ENCODE peak calls at places on chromosomes 1 and 21, in ten cellular contexts. X is IMR-90, G is H1, D is HCT116, H is PC-3, T is SK-N-SH, Y is fibroblast of lung, B is H9, E is keratinocyte, I is Karpas-422. C is an unnamed sample.

GRCh38 chr1:40899230-40899870 is 37.2 kb upstream of the CITED4 start:
- DNase-seq in D (peak), X (no peak), Y (no peak), I (no peak), G (no peak), E (peak), T (no peak), H (peak), B (peak), C (no peak)

GRCh38 chr1:109252167-109252892 is 3.0 kb downstream of the CELSR2 start:
- DNase-seq in H (no peak), T (peak), Y (no peak), D (no peak), B (no peak), X (no peak), I (no peak), E (no peak), G (no peak), C (peak)

GRCh38 chr1:203440780-203441179 is 34.8 kb upstream of the PRELP start:
- DNase-seq in X (peak), D (no peak), H (peak), G (no peak), I (peak), Y (peak), E (no peak), B (peak), T (peak), C (peak)

GRCh38 chr21:42118121-42118795 is 47.1 kb downstream of the UMODL1 start:
- DNase-seq in Y (no peak), B (no peak), G (no peak), I (no peak), E (no peak), H (no peak), T (no peak), D (no peak), X (no peak), C (peak)

GRCh38 chr1:89935235-89935634 is 59.7 kb upstream of the ZNF326 start:
- DNase-seq in B (no peak), D (no peak), I (no peak), Y (no peak), G (no peak), E (no peak), T (no peak), H (no peak), X (no peak), C (no peak)

GRCh38 chr1:32539584-32540571 is 651 bp downstream of the ZBTB8A start:
- DNase-seq in D (no peak), B (peak), G (no peak), E (no peak), X (peak), I (peak), T (peak), H (peak), Y (peak), C (peak)

GRCh38 chr1:8374812-8375211 is 56.9 kb downstream of the SLC45A1 start:
- DNase-seq in H (peak), D (peak), G (no peak), T (no peak), I (peak), X (peak), Y (peak), E (no peak), B (peak), C (no peak)

GRCh38 chr1:107096690-107097089 is 40.2 kb downstream of the PRMT6 start:
- DNase-seq in I (no peak), Y (no peak), D (no peak), B (no peak), E (no peak), T (no peak), X (no peak), H (no peak), G (no peak), C (no peak)

GRCh38 chr1:197397899-197398298 is 129.8 kb downstream of the CRB1 start:
- DNase-seq in X (no peak), I (no peak), B (no peak), E (no peak), D (no peak), Y (no peak), G (no peak), H (no peak), T (no peak), C (no peak)

GRCh38 chr1:222892137-222892763 is 77.4 kb downstream of the DISP1 start:
- DNase-seq in Y (peak), X (peak), E (peak), T (no peak), B (no peak), D (no peak), I (no peak), G (no peak), H (peak), C (no peak)

GRCh38 chr21:35028451-35028757 is 20.7 kb downstream of the RUNX1 start:
- DNase-seq in H (no peak), G (no peak), X (no peak), T (no peak), D (no peak), Y (no peak), I (no peak), B (no peak), E (no peak), C (no peak)

GRCh38 chr21:42125571-42126544 is 54.7 kb downstream of the UMODL1 start:
- DNase-seq in H (peak), T (no peak), G (no peak), B (peak), D (no peak), X (peak), E (no peak), I (no peak), Y (peak), C (peak)

GRCh38 chr1:111992396-111992985 is 3.0 kb upstream of the KCND3 start:
- DNase-seq in G (no peak), X (no peak), H (no peak), B (no peak), E (no peak), D (no peak), I (no peak), Y (no peak), T (no peak), C (no peak)
- H2AFZ ChIP-seq in G (no peak), X (no peak), H (no peak), B (no peak), E (no peak), D (no peak), I (no peak), Y (no peak), T (no peak), C (no peak)

GRCh38 chr1:207047529-207047928 is 3.5 kb downstream of the YOD1 start:
- DNase-seq in H (peak), T (no peak), X (no peak), G (no peak), D (no peak), I (no peak), Y (no peak), E (no peak), B (no peak), C (no peak)
- H3K4me2 ChIP-seq in H (peak), T (no peak), X (no peak), G (no peak), D (no peak), I (no peak), Y (no peak), E (peak), B (no peak), C (no peak)

DNA sequence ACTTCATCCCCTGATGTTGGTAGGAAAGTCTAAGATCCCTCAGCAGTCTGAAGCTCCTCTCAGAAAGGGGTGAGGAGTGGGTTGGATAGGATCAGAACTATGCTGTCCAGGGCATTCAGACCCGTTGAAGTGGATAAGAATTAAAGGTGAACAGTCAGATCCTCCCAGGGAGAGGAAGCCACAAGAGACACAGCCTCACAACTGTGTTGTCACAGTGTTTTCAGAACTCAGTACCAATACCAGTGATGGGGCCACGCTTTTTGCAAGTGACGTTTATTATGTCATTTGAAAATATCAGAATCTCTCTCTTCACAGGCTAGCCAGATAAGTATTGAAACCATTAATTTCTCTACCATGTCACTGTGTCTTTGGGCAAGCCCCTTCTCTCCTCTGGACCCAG is 15.4 kb upstream of the EPS15 start:
- DNase-seq in X (no peak), E (no peak), G (no peak), B (no peak), Y (no peak), T (no peak), I (no peak), H (no peak), D (no peak), C (no peak)
- H2AFZ ChIP-seq in X (no peak), E (no peak), G (peak), B (peak), Y (peak), T (peak), I (peak), H (peak), D (peak), C (peak)

DNA sequence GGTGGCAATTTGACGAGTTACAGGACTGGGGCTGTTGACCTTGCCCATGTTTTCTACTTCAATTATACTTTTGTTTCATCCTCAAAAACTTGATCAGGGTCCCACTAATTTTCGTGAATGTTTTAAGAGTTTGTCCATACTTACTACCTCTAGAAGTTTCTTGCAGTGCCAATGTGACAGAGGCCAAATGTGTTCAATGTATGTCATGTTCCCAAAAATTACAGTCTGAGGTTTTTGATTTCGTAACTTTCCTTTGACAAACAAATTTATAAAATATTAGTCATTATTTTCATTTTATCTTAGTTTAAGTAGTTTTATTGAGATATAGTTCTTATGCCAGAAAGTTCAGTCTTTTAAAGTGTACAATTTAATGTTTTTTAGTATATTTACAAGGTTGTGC is 15.3 kb downstream of the VPS13D start:
- DNase-seq in Y (no peak), E (no peak), G (no peak), X (no peak), B (no peak), D (no peak), H (peak), T (no peak), I (no peak), C (no peak)
- H3K4me2 ChIP-seq in Y (no peak), E (no peak), G (no peak), X (no peak), B (no peak), D (no peak), H (peak), T (no peak), I (no peak), C (no peak)

GRCh38 chr1:101183388-101183699 is 53.5 kb upstream of the S1PR1 start:
- DNase-seq in E (no peak), G (no peak), B (no peak), X (peak), Y (peak), H (no peak), I (no peak), T (no peak), D (no peak), C (no peak)
- H2AFZ ChIP-seq in E (no peak), G (no peak), B (no peak), X (no peak), Y (peak), H (no peak), I (no peak), T (peak), D (no peak), C (peak)

GRCh38 chr1:93851327-93851712 is 27.7 kb downstream of the DNTTIP2 start:
- DNase-seq in G (no peak), I (no peak), X (no peak), B (no peak), D (no peak), Y (no peak), E (no peak), T (no peak), H (no peak), C (no peak)
- H3K4me2 ChIP-seq in G (no peak), I (no peak), X (no peak), B (no peak), D (no peak), Y (no peak), E (no peak), T (no peak), H (no peak), C (no peak)

GRCh38 chr1:26159113-26160039 is 497 bp downstream of the FAM110D start:
- DNase-seq in I (no peak), X (no peak), H (no peak), T (no peak), G (no peak), B (no peak), Y (no peak), D (no peak), E (no peak), C (peak)
- H2AFZ ChIP-seq in I (no peak), X (no peak), H (no peak), T (peak), G (no peak), B (no peak), Y (no peak), D (no peak), E (no peak), C (no peak)

C was measured in osteoblast.